ENCODE peak calls at places on chromosomes 16 and 17, in six cellular contexts. H is mesenchymal stem cell, V is upper lobe of right lung, G is AG08395, Q is T follicular helper cell, M is transverse colon. R is an unnamed sample.

GRCh38 chr17:12619444-12620199 is 46.1 kb upstream of the MYOCD start:
- DNase-seq in H (peak), V (no peak), G (no peak), Q (no peak), M (no peak), R (no peak)

GRCh38 chr16:73171901-73172619 is 124.1 kb upstream of the ZFHX3 start:
- DNase-seq in H (no peak), V (no peak), G (no peak), Q (no peak), M (no peak), R (no peak)

GRCh38 chr17:40322417-40323315 is 13.7 kb downstream of the RARA start:
- DNase-seq in H (peak), V (peak), G (peak), Q (peak), M (peak), R (peak)

GRCh38 chr16:4680673-4681470 is 12.5 kb upstream of the NUDT16L1 start:
- DNase-seq in H (no peak), V (peak), G (no peak), Q (no peak), M (no peak), R (no peak)

GRCh38 chr17:64073771-64074703 is 53.6 kb upstream of the ICAM2 start:
- DNase-seq in H (no peak), V (no peak), G (no peak), Q (no peak), M (no peak), R (no peak)

GRCh38 chr17:42598905-42599304 is 10.3 kb downstream of the RETREG3 start:
- DNase-seq in H (no peak), V (peak), G (no peak), Q (no peak), M (no peak), R (no peak)

GRCh38 chr16:51637744-51638100 is 486.7 kb upstream of the SALL1 start:
- DNase-seq in H (peak), V (no peak), G (no peak), Q (no peak), M (no peak), R (no peak)

GRCh38 chr17:79607941-79608728 is 2.7 kb downstream of the RBFOX3 start:
- DNase-seq in H (peak), V (no peak), G (peak), Q (no peak), M (peak), R (no peak)

GRCh38 chr16:66824006-66824405 is 6.8 kb downstream of the NAE1 start:
- DNase-seq in H (no peak), V (no peak), G (no peak), Q (no peak), M (no peak), R (no peak)

GRCh38 chr16:4314532-4315184 is 1.2 kb upstream of the GLIS2 start:
- DNase-seq in H (peak), V (peak), G (peak), Q (no peak), M (no peak), R (no peak)

GRCh38 chr17:79695293-79696158 is 35.2 kb upstream of the ENPP7 start:
- DNase-seq in H (no peak), V (no peak), G (no peak), Q (no peak), M (no peak), R (no peak)

GRCh38 chr16:81841709-81842108 is 62.6 kb downstream of the PLCG2 start:
- DNase-seq in H (no peak), V (no peak), G (no peak), Q (no peak), M (no peak), R (peak)

GRCh38 chr16:59067207-59067606 is 333.1 kb upstream of the GOT2 start:
- DNase-seq in H (no peak), V (no peak), G (no peak), Q (no peak), M (peak), R (no peak)

GRCh38 chr16:81516478-81517149 is 72.0 kb downstream of the CMIP start:
- DNase-seq in H (no peak), V (peak), G (no peak), Q (no peak), M (no peak), R (no peak)

GRCh38 chr17:38673714-38674012 is 1.1 kb downstream of the EPOP start:
- DNase-seq in H (no peak), V (no peak), G (no peak), Q (no peak), M (no peak), R (no peak)

GRCh38 chr17:66383353-66383752 is 80.9 kb downstream of the PRKCA start:
- DNase-seq in H (peak), V (no peak), G (peak), Q (no peak), M (no peak), R (no peak)

GRCh38 chr16:84334482-84334881 is 33.9 kb upstream of the ATP2C2 start:
- DNase-seq in H (no peak), V (peak), G (no peak), Q (no peak), M (no peak), R (no peak)

GRCh38 chr16:85396879-85397871 is 215.9 kb upstream of the GSE1 start:
- DNase-seq in H (peak), V (peak), G (no peak), Q (no peak), M (no peak), R (no peak)

GRCh38 chr17:5381542-5381941 is 37.9 kb downstream of the NUP88 start:
- DNase-seq in H (no peak), V (no peak), G (peak), Q (no peak), M (no peak), R (no peak)

GRCh38 chr16:89431158-89431584 is 59.2 kb downstream of the ANKRD11 start:
- DNase-seq in H (peak), V (no peak), G (peak), Q (no peak), M (peak), R (no peak)

GRCh38 chr16:88437367-88437964 is 15.6 kb upstream of the ZFPM1 start:
- DNase-seq in H (no peak), V (peak), G (peak), Q (peak), M (peak), R (peak)

GRCh38 chr17:1764274-1764673 is 2.4 kb downstream of the SERPINF1 start:
- DNase-seq in H (peak), V (peak), G (peak), Q (no peak), M (peak), R (peak)

GRCh38 chr17:7380321-7380720 is 568 bp upstream of the TNK1 start:
- DNase-seq in H (no peak), V (peak), G (peak), Q (no peak), M (peak), R (no peak)

GRCh38 chr17:81406117-81406953 is 11.1 kb downstream of the BAHCC1 start:
- DNase-seq in H (peak), V (no peak), G (no peak), Q (no peak), M (peak), R (no peak)

GRCh38 chr17:30519707-30520106 is 42.5 kb downstream of the GOSR1 start:
- DNase-seq in H (peak), V (no peak), G (peak), Q (no peak), M (no peak), R (no peak)

GRCh38 chr17:39084558-39084957 is 66.9 kb downstream of the PLXDC1 start:
- DNase-seq in H (no peak), V (no peak), G (no peak), Q (no peak), M (no peak), R (no peak)

GRCh38 chr16:81879625-81880024 is 100.5 kb downstream of the PLCG2 start:
- DNase-seq in H (no peak), V (no peak), G (no peak), Q (no peak), M (no peak), R (no peak)

GRCh38 chr17:77750427-77751043 is 208.0 kb upstream of the TNRC6C start:
- DNase-seq in H (no peak), V (peak), G (no peak), Q (no peak), M (no peak), R (no peak)

GRCh38 chr17:70100983-70101382 is 26.0 kb downstream of the KCNJ16 start:
- DNase-seq in H (no peak), V (no peak), G (peak), Q (no peak), M (no peak), R (no peak)

GRCh38 chr17:27503636-27504035 is 47.4 kb downstream of the KSR1 start:
- DNase-seq in H (no peak), V (no peak), G (no peak), Q (no peak), M (no peak), R (no peak)

GRCh38 chr17:51703364-51704341 is 443.3 kb downstream of the UTP18 start:
- DNase-seq in H (no peak), V (no peak), G (no peak), Q (no peak), M (no peak), R (no peak)

GRCh38 chr16:4660454-4661007 is 32.8 kb upstream of the NUDT16L1 start:
- DNase-seq in H (no peak), V (peak), G (peak), Q (peak), M (peak), R (peak)

GRCh38 chr16:50208460-50208931 is 55.4 kb downstream of the TENT4B start:
- DNase-seq in H (peak), V (no peak), G (peak), Q (no peak), M (no peak), R (no peak)

GRCh38 chr17:48160177-48160967 is 52.8 kb downstream of the SNX11 start:
- DNase-seq in H (no peak), V (no peak), G (no peak), Q (no peak), M (peak), R (no peak)

GRCh38 chr17:20263595-20263994 is 203.7 kb downstream of the LGALS9B start:
- DNase-seq in H (peak), V (no peak), G (peak), Q (no peak), M (no peak), R (no peak)

GRCh38 chr16:60230666-60231065 is 1496.5 kb upstream of the GOT2 start:
- DNase-seq in H (no peak), V (no peak), G (no peak), Q (no peak), M (no peak), R (no peak)

R was measured in T-cell.